ENCODE peak calls at places on chromosome 4, in eight cellular contexts. E is H9, Y is NCI-H1436, B is DMS 273 treated with DMSO at 0.1 percent for 48 hours, A is brain microvascular endothelial cell, G is mucosa of descending colon, F is LoVo, H is right atrium auricular region. D is an unnamed sample.

GRCh38 chr4:168643083-168643795 is 146.4 kb downstream of the PALLD start:
- DNase-seq in E (no peak), Y (no peak), B (no peak), A (no peak), G (no peak), F (no peak), H (no peak), D (no peak)

GRCh38 chr4:188201851-188202250 is 62.6 kb downstream of the TRIML1 start:
- DNase-seq in E (no peak), Y (no peak), B (no peak), A (peak; percentile 3), G (no peak), F (no peak), H (no peak), D (no peak)

GRCh38 chr4:35342833-35343232 is 901.5 kb downstream of the ARAP2 start:
- DNase-seq in E (no peak), Y (no peak), B (no peak), A (no peak), G (no peak), F (no peak), H (no peak), D (no peak)

GRCh38 chr4:83231620-83232056 is 53.0 kb downstream of the COQ2 start:
- DNase-seq in E (no peak), Y (no peak), B (no peak), A (no peak), G (no peak), F (no peak), H (no peak), D (no peak)

GRCh38 chr4:176261481-176261880 is 7.5 kb downstream of the ASB5 start:
- DNase-seq in E (no peak), Y (no peak), B (no peak), A (no peak), G (no peak), F (no peak), H (no peak), D (no peak)

GRCh38 chr4:15297344-15297743 is 130.5 kb upstream of the C1QTNF7 start:
- DNase-seq in E (no peak), Y (no peak), B (no peak), A (no peak), G (no peak), F (no peak), H (no peak), D (no peak)

GRCh38 chr4:101191302-101192098 is 155.8 kb downstream of the PPP3CA start:
- DNase-seq in E (peak; percentile 61), Y (no peak), B (no peak), A (peak; percentile 77), G (no peak), F (no peak), H (peak; percentile 88), D (no peak)

GRCh38 chr4:133624744-133625143 is 475.6 kb downstream of the PCDH10 start:
- DNase-seq in E (peak; percentile 41), Y (no peak), B (no peak), A (no peak), G (no peak), F (no peak), H (no peak), D (peak; percentile 64)

GRCh38 chr4:184506527-184507121 is 32.3 kb upstream of the IRF2 start:
- DNase-seq in E (peak; percentile 34), Y (no peak), B (no peak), A (no peak), G (no peak), F (no peak), H (no peak), D (no peak)

GRCh38 chr4:8594097-8595038 is 1.8 kb downstream of the CPZ start:
- DNase-seq in E (peak; percentile 74), Y (no peak), B (peak; percentile 15), A (peak; percentile 65), G (peak; percentile 37), F (peak; percentile 51), H (no peak), D (peak; percentile 68)

D was measured in NCI-H524.